ENCODE peak calls at places on chromosomes 11 and 22, in eight cellular contexts. One of them, this sample, is unnamed.

GRCh38 chr11:57349491-57350274 is 11.5 kb downstream of the P2RX3 start:
- DNase-seq in cardiac muscle cell: peak; percentile 76
- DNase-seq in WERI-Rb-1: peak; percentile 71
- DNase-seq in GM23338: peak; percentile 85
- DNase-seq in stomach: peak; percentile 74
- DNase-seq in PC-3: peak; percentile 65
- DNase-seq in psoas muscle: peak; percentile 71
- DNase-seq in tibial nerve: peak; percentile 74
- DNase-seq in this sample: no peak

GRCh38 chr11:61023086-61024035 is 51.9 kb downstream of the CD6 start:
- DNase-seq in GM23338: no peak
- DNase-seq in PC-3: no peak
- DNase-seq in WERI-Rb-1: no peak
- DNase-seq in stomach: peak; percentile 69
- DNase-seq in psoas muscle: no peak
- DNase-seq in cardiac muscle cell: no peak
- DNase-seq in tibial nerve: no peak
- DNase-seq in this sample: no peak

GRCh38 chr11:117931971-117932370 is 2.8 kb upstream of the TMPRSS13 start:
- DNase-seq in WERI-Rb-1: no peak
- DNase-seq in cardiac muscle cell: peak; percentile 40
- DNase-seq in GM23338: no peak
- DNase-seq in psoas muscle: no peak
- DNase-seq in stomach: no peak
- DNase-seq in PC-3: no peak
- DNase-seq in tibial nerve: no peak
- DNase-seq in this sample: no peak

GRCh38 chr22:28882545-28882877 is 861 bp upstream of the ZNRF3 start:
- DNase-seq in psoas muscle: peak; percentile 18
- DNase-seq in stomach: no peak
- DNase-seq in GM23338: peak; percentile 28
- DNase-seq in PC-3: no peak
- DNase-seq in cardiac muscle cell: no peak
- DNase-seq in tibial nerve: peak; percentile 36
- DNase-seq in WERI-Rb-1: no peak
- DNase-seq in this sample: no peak

GRCh38 chr11:46388619-46389449 is 2.7 kb downstream of the CHRM4 start:
- DNase-seq in psoas muscle: no peak
- DNase-seq in cardiac muscle cell: peak; percentile 67
- DNase-seq in WERI-Rb-1: peak; percentile 60
- DNase-seq in GM23338: peak; percentile 28
- DNase-seq in tibial nerve: no peak
- DNase-seq in stomach: no peak
- DNase-seq in PC-3: no peak
- DNase-seq in this sample: no peak

GRCh38 chr11:6746086-6746618 is 25.6 kb downstream of the OR2AG2 start:
- DNase-seq in PC-3: no peak
- DNase-seq in tibial nerve: no peak
- DNase-seq in stomach: peak; percentile 28
- DNase-seq in GM23338: no peak
- DNase-seq in cardiac muscle cell: no peak
- DNase-seq in WERI-Rb-1: no peak
- DNase-seq in psoas muscle: no peak
- DNase-seq in this sample: no peak

GRCh38 chr22:35301370-35301874 is 1.7 kb downstream of the TOM1 start:
- DNase-seq in WERI-Rb-1: no peak
- DNase-seq in tibial nerve: peak; percentile 18
- DNase-seq in cardiac muscle cell: no peak
- DNase-seq in psoas muscle: peak; percentile 68
- DNase-seq in GM23338: peak; percentile 31
- DNase-seq in PC-3: peak; percentile 79
- DNase-seq in stomach: no peak
- DNase-seq in this sample: peak; percentile 98

GRCh38 chr11:85783758-85784157 is 27.2 kb downstream of the SYTL2 start:
- DNase-seq in psoas muscle: no peak
- DNase-seq in tibial nerve: no peak
- DNase-seq in PC-3: no peak
- DNase-seq in GM23338: no peak
- DNase-seq in stomach: no peak
- DNase-seq in cardiac muscle cell: no peak
- DNase-seq in WERI-Rb-1: no peak
- DNase-seq in this sample: no peak

GRCh38 chr11:69638941-69639681 is 1.8 kb upstream of the CCND1 start:
- DNase-seq in cardiac muscle cell: peak; percentile 95
- DNase-seq in GM23338: peak; percentile 99
- DNase-seq in tibial nerve: peak; percentile 85
- DNase-seq in stomach: peak; percentile 91
- DNase-seq in WERI-Rb-1: peak; percentile 90
- DNase-seq in psoas muscle: peak; percentile 90
- DNase-seq in PC-3: peak; percentile 99
- DNase-seq in this sample: peak; percentile 91

GRCh38 chr11:73982595-73982989 is at the start of gene UCP2:
- DNase-seq in WERI-Rb-1: peak; percentile 94
- DNase-seq in psoas muscle: peak; percentile 91
- DNase-seq in PC-3: peak; percentile 83
- DNase-seq in cardiac muscle cell: peak; percentile 92
- DNase-seq in GM23338: peak; percentile 84
- DNase-seq in tibial nerve: peak; percentile 77
- DNase-seq in stomach: peak; percentile 91
- DNase-seq in this sample: peak; percentile 15

GRCh38 chr11:506238-506949 is 648 bp downstream of the RNH1 start:
- DNase-seq in PC-3: peak; percentile 95
- DNase-seq in stomach: peak; percentile 98
- DNase-seq in cardiac muscle cell: peak; percentile 98
- DNase-seq in psoas muscle: peak; percentile 99
- DNase-seq in WERI-Rb-1: peak; percentile 97
- DNase-seq in GM23338: peak; percentile 98
- DNase-seq in tibial nerve: peak; percentile 92
- DNase-seq in this sample: peak; percentile 98
- TF ChIP-seq CTCF in PC-3: no peak
- TF ChIP-seq CTCF in stomach: peak; percentile 24
- TF ChIP-seq CTCF in cardiac muscle cell: no peak
- TF ChIP-seq CTCF in psoas muscle: no peak
- TF ChIP-seq CTCF in WERI-Rb-1: no peak
- TF ChIP-seq CTCF in GM23338: no peak
- TF ChIP-seq CTCF in tibial nerve: peak; percentile 55
- TF ChIP-seq CTCF in this sample: no peak

GRCh38 chr22:42649261-42650056 is at the start of gene CYB5R3:
- DNase-seq in WERI-Rb-1: peak; percentile 85
- DNase-seq in PC-3: peak; percentile 55
- DNase-seq in psoas muscle: peak; percentile 89
- DNase-seq in GM23338: peak; percentile 93
- DNase-seq in cardiac muscle cell: peak; percentile 86
- DNase-seq in stomach: peak; percentile 86
- DNase-seq in tibial nerve: peak; percentile 68
- DNase-seq in this sample: peak; percentile 54
- TF ChIP-seq CTCF in WERI-Rb-1: no peak
- TF ChIP-seq CTCF in PC-3: no peak
- TF ChIP-seq CTCF in psoas muscle: peak; percentile 8
- TF ChIP-seq CTCF in GM23338: no peak
- TF ChIP-seq CTCF in cardiac muscle cell: no peak
- TF ChIP-seq CTCF in stomach: no peak
- TF ChIP-seq CTCF in tibial nerve: peak; percentile 34
- TF ChIP-seq CTCF in this sample: no peak

GRCh38 chr11:65781152-65781961 is 581 bp upstream of the AP5B1 start:
- DNase-seq in psoas muscle: peak; percentile 49
- DNase-seq in PC-3: peak; percentile 39
- DNase-seq in WERI-Rb-1: no peak
- DNase-seq in tibial nerve: no peak
- DNase-seq in cardiac muscle cell: peak; percentile 54
- DNase-seq in stomach: no peak
- DNase-seq in GM23338: peak; percentile 82
- DNase-seq in this sample: no peak
- TF ChIP-seq CTCF in psoas muscle: peak; percentile 41
- TF ChIP-seq CTCF in PC-3: peak; percentile 23
- TF ChIP-seq CTCF in WERI-Rb-1: peak; percentile 46
- TF ChIP-seq CTCF in tibial nerve: peak; percentile 65
- TF ChIP-seq CTCF in cardiac muscle cell: no peak
- TF ChIP-seq CTCF in stomach: no peak
- TF ChIP-seq CTCF in GM23338: peak; percentile 33
- TF ChIP-seq CTCF in this sample: no peak

GRCh38 chr11:2298795-2299747 is 2.6 kb downstream of the C11orf21 start:
- DNase-seq in GM23338: peak; percentile 75
- DNase-seq in cardiac muscle cell: peak; percentile 71
- DNase-seq in WERI-Rb-1: peak; percentile 65
- DNase-seq in psoas muscle: no peak
- DNase-seq in stomach: peak; percentile 48
- DNase-seq in PC-3: peak; percentile 70
- DNase-seq in tibial nerve: peak; percentile 4
- DNase-seq in this sample: no peak
- TF ChIP-seq CTCF in GM23338: peak; percentile 88
- TF ChIP-seq CTCF in cardiac muscle cell: peak; percentile 24
- TF ChIP-seq CTCF in WERI-Rb-1: peak; percentile 77
- TF ChIP-seq CTCF in psoas muscle: no peak
- TF ChIP-seq CTCF in stomach: peak; percentile 47
- TF ChIP-seq CTCF in PC-3: peak; percentile 76
- TF ChIP-seq CTCF in tibial nerve: peak; percentile 41
- TF ChIP-seq CTCF in this sample: no peak

GRCh38 chr22:36979511-36979910 is 39.7 kb downstream of the TST start:
- DNase-seq in WERI-Rb-1: no peak
- DNase-seq in tibial nerve: no peak
- DNase-seq in cardiac muscle cell: no peak
- DNase-seq in stomach: no peak
- DNase-seq in PC-3: no peak
- DNase-seq in psoas muscle: no peak
- DNase-seq in GM23338: no peak
- DNase-seq in this sample: no peak

GRCh38 chr22:36985490-36985889 is 33.8 kb downstream of the TST start:
- DNase-seq in cardiac muscle cell: no peak
- DNase-seq in GM23338: no peak
- DNase-seq in stomach: no peak
- DNase-seq in WERI-Rb-1: no peak
- DNase-seq in PC-3: no peak
- DNase-seq in psoas muscle: no peak
- DNase-seq in tibial nerve: no peak
- DNase-seq in this sample: no peak

GRCh38 chr22:36979016-36979415 is 40.2 kb downstream of the TST start:
- DNase-seq in stomach: no peak
- DNase-seq in tibial nerve: no peak
- DNase-seq in cardiac muscle cell: no peak
- DNase-seq in PC-3: no peak
- DNase-seq in psoas muscle: no peak
- DNase-seq in GM23338: no peak
- DNase-seq in WERI-Rb-1: no peak
- DNase-seq in this sample: no peak

GRCh38 chr22:36981247-36981775 is 37.9 kb downstream of the TST start:
- DNase-seq in WERI-Rb-1: no peak
- DNase-seq in PC-3: no peak
- DNase-seq in stomach: no peak
- DNase-seq in cardiac muscle cell: no peak
- DNase-seq in tibial nerve: no peak
- DNase-seq in psoas muscle: no peak
- DNase-seq in GM23338: no peak
- DNase-seq in this sample: no peak

GRCh38 chr22:36982136-36982535 is 37.1 kb downstream of the TST start:
- DNase-seq in tibial nerve: no peak
- DNase-seq in WERI-Rb-1: peak; percentile 24
- DNase-seq in psoas muscle: no peak
- DNase-seq in GM23338: no peak
- DNase-seq in PC-3: no peak
- DNase-seq in cardiac muscle cell: no peak
- DNase-seq in stomach: no peak
- DNase-seq in this sample: no peak
- TF ChIP-seq CTCF in tibial nerve: no peak
- TF ChIP-seq CTCF in WERI-Rb-1: peak; percentile 31
- TF ChIP-seq CTCF in psoas muscle: no peak
- TF ChIP-seq CTCF in GM23338: peak; percentile 17
- TF ChIP-seq CTCF in PC-3: peak; percentile 38
- TF ChIP-seq CTCF in cardiac muscle cell: peak; percentile 12
- TF ChIP-seq CTCF in stomach: no peak
- TF ChIP-seq CTCF in this sample: no peak

DNA sequence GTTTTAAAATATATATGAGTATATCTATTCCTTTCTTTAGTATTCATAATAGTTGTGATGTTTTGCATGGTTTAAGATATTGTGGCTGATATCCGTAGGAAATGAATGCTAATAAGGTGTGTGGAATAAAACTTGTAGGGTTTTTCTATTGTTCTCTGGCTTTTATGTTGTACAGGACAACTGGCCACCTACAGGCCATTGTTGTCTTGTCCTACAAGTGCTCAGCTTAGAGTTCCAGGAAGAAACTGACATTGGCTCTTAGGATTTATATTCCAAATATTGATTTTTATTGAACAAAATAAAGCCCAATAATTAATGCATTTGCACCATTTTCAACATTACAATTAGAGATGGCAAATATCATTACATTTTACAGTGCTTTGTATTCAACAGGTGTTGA is 512.8 kb upstream of the TENM4 start:
- DNase-seq in stomach: no peak
- DNase-seq in tibial nerve: no peak
- DNase-seq in GM23338: no peak
- DNase-seq in WERI-Rb-1: no peak
- DNase-seq in cardiac muscle cell: no peak
- DNase-seq in psoas muscle: no peak
- DNase-seq in PC-3: no peak
- DNase-seq in this sample: no peak
- TF ChIP-seq CTCF in stomach: no peak
- TF ChIP-seq CTCF in tibial nerve: no peak
- TF ChIP-seq CTCF in GM23338: no peak
- TF ChIP-seq CTCF in WERI-Rb-1: no peak
- TF ChIP-seq CTCF in cardiac muscle cell: no peak
- TF ChIP-seq CTCF in psoas muscle: no peak
- TF ChIP-seq CTCF in PC-3: peak; percentile 27
- TF ChIP-seq CTCF in this sample: no peak

DNA sequence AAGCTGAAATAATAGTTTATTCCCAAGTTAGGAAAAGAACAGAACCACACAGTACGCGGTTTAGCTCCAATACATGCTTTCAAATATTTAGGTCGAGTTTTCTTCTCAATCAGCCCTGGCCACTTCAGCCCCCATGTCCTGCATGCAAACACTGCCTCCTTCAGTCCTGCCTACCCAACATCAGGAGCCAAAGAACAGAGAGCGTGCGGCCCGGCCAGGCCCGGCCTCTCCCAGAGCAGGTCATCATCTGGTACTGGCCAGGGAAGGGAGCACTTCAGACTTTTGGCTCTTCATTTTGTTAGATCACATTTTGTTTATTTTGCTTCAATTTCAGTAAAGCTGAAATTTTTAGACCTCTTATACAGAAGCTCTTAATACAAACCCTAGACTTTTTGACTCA is 6.7 kb downstream of the BRD1 start:
- DNase-seq in WERI-Rb-1: no peak
- DNase-seq in cardiac muscle cell: no peak
- DNase-seq in stomach: no peak
- DNase-seq in GM23338: no peak
- DNase-seq in PC-3: no peak
- DNase-seq in psoas muscle: no peak
- DNase-seq in tibial nerve: no peak
- DNase-seq in this sample: no peak
- TF ChIP-seq CTCF in WERI-Rb-1: no peak
- TF ChIP-seq CTCF in cardiac muscle cell: no peak
- TF ChIP-seq CTCF in stomach: no peak
- TF ChIP-seq CTCF in GM23338: peak; percentile 26
- TF ChIP-seq CTCF in PC-3: no peak
- TF ChIP-seq CTCF in psoas muscle: no peak
- TF ChIP-seq CTCF in tibial nerve: no peak
- TF ChIP-seq CTCF in this sample: peak; percentile 3